ENCODE peak calls at places on chromosomes 12 and 14, in four cellular contexts. One of them, this sample, is unnamed.
A peak's percentile ranks its signal among the peaks of the same experiment; 100 is the strongest.

GRCh38 chr12:113456199-113456598 is 15.5 kb downstream of the LHX5 start:
- DNase-seq in HepG2: no peak
- DNase-seq in H1: no peak
- DNase-seq in K562: no peak
- DNase-seq in this sample: no peak

GRCh38 chr12:39372929-39373328 is 70.0 kb downstream of the KIF21A start:
- DNase-seq in K562: no peak
- DNase-seq in HepG2: no peak
- DNase-seq in H1: no peak
- DNase-seq in this sample: peak; percentile 61

GRCh38 chr12:67070307-67070600 is 198.9 kb upstream of the CAND1 start:
- DNase-seq in K562: no peak
- DNase-seq in H1: no peak
- DNase-seq in HepG2: no peak
- DNase-seq in this sample: no peak

GRCh38 chr12:131290255-131290959 is 336.7 kb downstream of the ADGRD1 start:
- DNase-seq in HepG2: no peak
- DNase-seq in H1: no peak
- DNase-seq in K562: no peak
- DNase-seq in this sample: no peak

GRCh38 chr12:107655281-107656065 is 30.1 kb upstream of the PWP1 start:
- DNase-seq in HepG2: no peak
- DNase-seq in K562: no peak
- DNase-seq in H1: no peak
- DNase-seq in this sample: no peak

GRCh38 chr14:70707138-70708038 is 65.7 kb downstream of the TTC9 start:
- DNase-seq in K562: peak; percentile 3
- DNase-seq in HepG2: peak; percentile 93
- DNase-seq in H1: no peak
- DNase-seq in this sample: peak; percentile 93

GRCh38 chr12:29131539-29131938 is 17.5 kb upstream of the FAR2 start:
- DNase-seq in HepG2: no peak
- DNase-seq in H1: no peak
- DNase-seq in K562: no peak
- DNase-seq in this sample: no peak

GRCh38 chr12:108516511-108517275 is 1.6 kb downstream of the FICD start:
- DNase-seq in K562: peak; percentile 30
- DNase-seq in H1: no peak
- DNase-seq in HepG2: no peak
- DNase-seq in this sample: no peak

GRCh38 chr14:55074662-55075061 is 23.2 kb downstream of the MAPK1IP1L start:
- DNase-seq in H1: no peak
- DNase-seq in HepG2: no peak
- DNase-seq in K562: peak; percentile 26
- DNase-seq in this sample: peak; percentile 81

GRCh38 chr12:14780851-14781250 is 22.4 kb downstream of the WBP11 start:
- DNase-seq in HepG2: no peak
- DNase-seq in K562: no peak
- DNase-seq in H1: no peak
- DNase-seq in this sample: no peak

DNA sequence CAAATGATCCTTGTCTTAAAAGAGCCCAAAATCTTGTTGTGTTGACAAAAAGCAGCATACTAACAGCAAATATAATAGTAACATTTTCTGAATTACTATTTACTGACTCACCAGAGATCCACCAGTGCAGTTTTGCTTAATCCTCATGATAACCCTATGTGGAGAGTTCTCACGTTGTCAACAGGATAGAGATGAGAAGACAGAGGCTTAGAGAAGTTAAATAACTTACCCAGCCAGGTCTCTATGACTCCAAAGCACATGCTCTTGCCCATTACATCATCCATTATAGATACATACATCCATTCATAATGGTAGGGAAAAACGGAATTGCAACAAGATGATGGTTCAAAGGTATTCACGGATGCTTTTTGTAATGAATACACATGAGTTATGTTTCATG is 111.9 kb downstream of the PAX9 start:
- DNase-seq in HepG2: no peak
- DNase-seq in H1: no peak
- DNase-seq in K562: no peak
- DNase-seq in this sample: no peak
- TF ChIP-seq TAF1 in HepG2: no peak
- TF ChIP-seq TAF1 in H1: no peak
- TF ChIP-seq TAF1 in K562: no peak
- TF ChIP-seq TAF1 in this sample: no peak

GRCh38 chr12:2051700-2052625 is 824 bp upstream of the CACNA1C start:
- DNase-seq in K562: no peak
- DNase-seq in HepG2: no peak
- DNase-seq in H1: no peak
- DNase-seq in this sample: no peak

GRCh38 chr12:2057041-2057792 is 4.4 kb downstream of the CACNA1C start:
- DNase-seq in HepG2: peak; percentile 56
- DNase-seq in H1: peak; percentile 73
- DNase-seq in K562: peak; percentile 59
- DNase-seq in this sample: no peak

GRCh38 chr12:2053675-2054070 is 886 bp downstream of the CACNA1C start:
- DNase-seq in HepG2: no peak
- DNase-seq in K562: no peak
- DNase-seq in H1: no peak
- DNase-seq in this sample: no peak

GRCh38 chr12:2052861-2053674 is at the start of gene CACNA1C:
- DNase-seq in HepG2: no peak
- DNase-seq in H1: no peak
- DNase-seq in K562: no peak
- DNase-seq in this sample: no peak

GRCh38 chr12:2054091-2055018 is 1.6 kb downstream of the CACNA1C start:
- DNase-seq in HepG2: no peak
- DNase-seq in H1: no peak
- DNase-seq in K562: no peak
- DNase-seq in this sample: no peak
- TF ChIP-seq CBX5 in HepG2: no peak
- TF ChIP-seq CBX5 in H1: no peak
- TF ChIP-seq CBX5 in K562: no peak
- TF ChIP-seq CBX5 in this sample: no peak

DNA sequence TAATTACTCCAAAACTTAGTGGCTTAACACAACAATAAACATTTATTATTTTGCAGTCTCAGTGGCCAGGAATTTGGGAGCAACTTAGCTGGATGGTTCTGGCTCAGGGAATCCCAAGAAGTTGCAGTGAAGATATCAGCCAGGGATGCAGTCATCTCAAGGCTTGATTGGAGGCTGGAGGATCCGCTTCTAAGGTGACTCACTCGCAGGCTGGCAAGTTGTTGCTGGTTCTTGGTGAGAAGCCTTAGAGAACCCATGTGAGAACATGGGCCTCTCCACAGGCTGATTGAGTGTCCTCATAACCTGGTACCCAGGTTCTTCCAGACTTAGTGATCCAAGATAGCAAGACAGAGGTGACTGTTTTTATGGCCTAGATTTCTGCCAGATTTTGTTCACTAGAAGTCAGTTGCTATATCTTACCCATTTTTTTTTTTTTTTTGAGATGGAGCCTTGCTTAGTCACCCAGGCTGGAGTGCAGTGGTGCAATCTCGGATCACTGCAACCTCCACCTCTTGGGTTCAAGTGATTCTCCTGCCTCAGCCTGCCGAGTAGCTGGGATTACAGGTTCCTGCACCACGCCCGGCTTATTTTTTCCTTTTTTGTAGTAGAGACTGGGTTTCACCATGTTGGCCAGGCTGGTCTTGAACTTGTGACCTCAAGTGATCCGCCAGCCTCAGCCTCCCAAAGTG is 32.5 kb downstream of the BRMS1L start:
- DNase-seq in HepG2: no peak
- DNase-seq in H1: no peak
- DNase-seq in K562: no peak
- DNase-seq in this sample: no peak
- TF ChIP-seq TAF1 in HepG2: no peak
- TF ChIP-seq TAF1 in H1: no peak
- TF ChIP-seq TAF1 in K562: no peak
- TF ChIP-seq TAF1 in this sample: no peak

DNA sequence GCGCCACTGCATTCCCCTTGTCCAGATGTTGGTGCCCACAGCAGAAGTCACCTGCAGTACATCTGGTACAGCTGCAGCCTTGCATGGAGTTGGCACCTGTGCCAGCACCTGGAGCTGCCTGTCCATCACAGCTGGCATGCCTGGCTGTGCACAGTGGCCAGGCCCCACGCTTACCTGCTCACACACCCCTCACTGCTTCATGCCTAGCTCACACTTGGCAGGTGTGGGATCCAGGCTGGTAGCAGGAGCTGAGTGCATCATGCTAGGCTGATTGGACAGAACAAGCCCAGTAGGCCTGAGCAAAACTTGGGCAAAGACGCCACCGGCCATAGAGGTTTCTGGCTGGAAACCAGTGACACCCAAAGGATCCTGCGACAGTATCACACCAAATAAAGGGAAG is 402.8 kb downstream of the FOXG1 start:
- DNase-seq in K562: no peak
- DNase-seq in HepG2: no peak
- DNase-seq in H1: no peak
- DNase-seq in this sample: no peak
- TF ChIP-seq CBX5 in K562: no peak
- TF ChIP-seq CBX5 in HepG2: no peak
- TF ChIP-seq CBX5 in H1: no peak
- TF ChIP-seq CBX5 in this sample: no peak

GRCh38 chr12:19055589-19055988 is 73.9 kb upstream of the PLEKHA5 start:
- DNase-seq in K562: no peak
- DNase-seq in H1: no peak
- DNase-seq in HepG2: no peak
- DNase-seq in this sample: no peak
- TF ChIP-seq TAF1 in K562: no peak
- TF ChIP-seq TAF1 in H1: no peak
- TF ChIP-seq TAF1 in HepG2: no peak
- TF ChIP-seq TAF1 in this sample: no peak

GRCh38 chr12:93358058-93358457 is 19.7 kb upstream of the NUDT4 start:
- DNase-seq in HepG2: no peak
- DNase-seq in H1: no peak
- DNase-seq in K562: no peak
- DNase-seq in this sample: no peak
- TF ChIP-seq CBX5 in HepG2: no peak
- TF ChIP-seq CBX5 in H1: no peak
- TF ChIP-seq CBX5 in K562: no peak
- TF ChIP-seq CBX5 in this sample: no peak

GRCh38 chr12:6957151-6957701 is 6.1 kb downstream of the PTPN6 start:
- DNase-seq in H1: no peak
- DNase-seq in HepG2: no peak
- DNase-seq in K562: no peak
- DNase-seq in this sample: no peak

GRCh38 chr12:6954754-6955461 is 3.8 kb downstream of the PTPN6 start:
- DNase-seq in HepG2: no peak
- DNase-seq in K562: no peak
- DNase-seq in H1: no peak
- DNase-seq in this sample: no peak

GRCh38 chr12:6957741-6958608 is 6.8 kb downstream of the PTPN6 start:
- DNase-seq in K562: no peak
- DNase-seq in HepG2: no peak
- DNase-seq in H1: no peak
- DNase-seq in this sample: no peak

GRCh38 chr12:6955462-6956331 is 4.5 kb downstream of the PTPN6 start:
- DNase-seq in HepG2: no peak
- DNase-seq in H1: no peak
- DNase-seq in K562: no peak
- DNase-seq in this sample: no peak

DNA sequence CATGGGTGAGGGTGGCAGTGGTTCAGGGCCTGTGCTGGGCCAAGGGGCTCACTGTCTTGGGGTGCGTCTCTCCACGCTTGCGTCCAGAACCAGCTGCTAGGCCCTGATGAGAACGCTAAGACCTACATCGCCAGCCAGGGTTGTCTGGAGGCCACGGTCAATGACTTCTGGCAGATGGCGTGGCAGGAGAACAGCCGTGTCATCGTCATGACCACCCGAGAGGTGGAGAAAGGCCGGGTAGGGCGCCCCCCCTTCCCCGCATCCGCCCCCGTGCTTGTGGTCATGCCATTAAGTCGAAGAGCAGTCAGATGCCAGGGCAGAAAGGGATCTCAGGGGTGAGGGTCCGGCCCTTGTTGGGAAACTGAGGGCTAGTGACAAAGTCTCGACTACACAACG is 5.2 kb downstream of the PTPN6 start:
- DNase-seq in K562: no peak
- DNase-seq in H1: no peak
- DNase-seq in HepG2: no peak
- DNase-seq in this sample: no peak
- TF ChIP-seq TAF1 in K562: no peak
- TF ChIP-seq TAF1 in H1: no peak
- TF ChIP-seq TAF1 in HepG2: no peak
- TF ChIP-seq TAF1 in this sample: no peak

GRCh38 chr12:55929306-55929791 is 1.6 kb upstream of the DGKA start:
- DNase-seq in HepG2: no peak
- DNase-seq in K562: no peak
- DNase-seq in H1: no peak
- DNase-seq in this sample: peak; percentile 70
- TF ChIP-seq CBX5 in HepG2: no peak
- TF ChIP-seq CBX5 in K562: no peak
- TF ChIP-seq CBX5 in H1: no peak
- TF ChIP-seq CBX5 in this sample: peak; percentile 76

GRCh38 chr12:90036641-90037040 is 328.0 kb upstream of the ATP2B1 start:
- DNase-seq in H1: no peak
- DNase-seq in HepG2: no peak
- DNase-seq in K562: no peak
- DNase-seq in this sample: no peak
- TF ChIP-seq TAF1 in H1: no peak
- TF ChIP-seq TAF1 in HepG2: no peak
- TF ChIP-seq TAF1 in K562: no peak
- TF ChIP-seq TAF1 in this sample: no peak

This sample was measured in GM12878.